ENCODE peak calls at places on chromosome 7, in ten cellular contexts. One of them, this sample, is unnamed.
A peak's percentile ranks its signal among the peaks of the same experiment; 100 is the strongest.

GRCh38 chr7:96151889-96152288 is 170.0 kb downstream of the SLC25A13 start:
- DNase-seq in Caki2: no peak
- DNase-seq in lung: no peak
- DNase-seq in HCEC 1CT: no peak
- DNase-seq in ELR: no peak
- DNase-seq in IMR-90: no peak
- DNase-seq in activated CD4-positive, alpha-beta T cell treated with anti-CD3 and anti-CD28 coated beads, Interleukin-2, amount 50 U/mL, for 24 hours: no peak
- DNase-seq in H1: no peak
- DNase-seq in NCI-H748 treated with DMSO at 0.1 percent for 48 hours: no peak
- DNase-seq in SHP77 treated with DMSO at 0.1 percent for 48 hours: no peak
- DNase-seq in this sample: no peak

GRCh38 chr7:97971120-97971989 is 18.6 kb downstream of the OCM2 start:
- DNase-seq in SHP77 treated with DMSO at 0.1 percent for 48 hours: no peak
- DNase-seq in HCEC 1CT: no peak
- DNase-seq in H1: no peak
- DNase-seq in IMR-90: peak; percentile 13
- DNase-seq in lung: peak; percentile 30
- DNase-seq in ELR: peak; percentile 26
- DNase-seq in activated CD4-positive, alpha-beta T cell treated with anti-CD3 and anti-CD28 coated beads, Interleukin-2, amount 50 U/mL, for 24 hours: peak; percentile 7
- DNase-seq in NCI-H748 treated with DMSO at 0.1 percent for 48 hours: no peak
- DNase-seq in Caki2: peak; percentile 53
- DNase-seq in this sample: no peak

GRCh38 chr7:66267249-66267648 is 62.1 kb downstream of the TPST1 start:
- DNase-seq in SHP77 treated with DMSO at 0.1 percent for 48 hours: no peak
- DNase-seq in HCEC 1CT: peak; percentile 77
- DNase-seq in H1: no peak
- DNase-seq in activated CD4-positive, alpha-beta T cell treated with anti-CD3 and anti-CD28 coated beads, Interleukin-2, amount 50 U/mL, for 24 hours: no peak
- DNase-seq in ELR: peak; percentile 25
- DNase-seq in Caki2: peak; percentile 59
- DNase-seq in NCI-H748 treated with DMSO at 0.1 percent for 48 hours: no peak
- DNase-seq in IMR-90: peak; percentile 91
- DNase-seq in lung: no peak
- DNase-seq in this sample: no peak

GRCh38 chr7:17342726-17343125 is 44.3 kb downstream of the AHR start:
- DNase-seq in H1: no peak
- DNase-seq in NCI-H748 treated with DMSO at 0.1 percent for 48 hours: no peak
- DNase-seq in IMR-90: no peak
- DNase-seq in ELR: no peak
- DNase-seq in HCEC 1CT: no peak
- DNase-seq in SHP77 treated with DMSO at 0.1 percent for 48 hours: no peak
- DNase-seq in activated CD4-positive, alpha-beta T cell treated with anti-CD3 and anti-CD28 coated beads, Interleukin-2, amount 50 U/mL, for 24 hours: no peak
- DNase-seq in lung: no peak
- DNase-seq in Caki2: no peak
- DNase-seq in this sample: no peak

GRCh38 chr7:104655592-104655991 is 327.2 kb downstream of the LHFPL3 start:
- DNase-seq in activated CD4-positive, alpha-beta T cell treated with anti-CD3 and anti-CD28 coated beads, Interleukin-2, amount 50 U/mL, for 24 hours: no peak
- DNase-seq in SHP77 treated with DMSO at 0.1 percent for 48 hours: no peak
- DNase-seq in H1: no peak
- DNase-seq in ELR: no peak
- DNase-seq in NCI-H748 treated with DMSO at 0.1 percent for 48 hours: no peak
- DNase-seq in lung: no peak
- DNase-seq in IMR-90: no peak
- DNase-seq in HCEC 1CT: no peak
- DNase-seq in Caki2: no peak
- DNase-seq in this sample: no peak

GRCh38 chr7:116097365-116098009 is 66.9 kb upstream of the TFEC start:
- DNase-seq in ELR: peak; percentile 92
- DNase-seq in activated CD4-positive, alpha-beta T cell treated with anti-CD3 and anti-CD28 coated beads, Interleukin-2, amount 50 U/mL, for 24 hours: no peak
- DNase-seq in HCEC 1CT: peak; percentile 44
- DNase-seq in H1: no peak
- DNase-seq in SHP77 treated with DMSO at 0.1 percent for 48 hours: no peak
- DNase-seq in NCI-H748 treated with DMSO at 0.1 percent for 48 hours: peak; percentile 11
- DNase-seq in IMR-90: peak; percentile 58
- DNase-seq in Caki2: peak; percentile 57
- DNase-seq in lung: no peak
- DNase-seq in this sample: peak; percentile 12

GRCh38 chr7:82778021-82778420 is 334.4 kb upstream of the CACNA2D1 start:
- DNase-seq in Caki2: no peak
- DNase-seq in IMR-90: peak; percentile 58
- DNase-seq in activated CD4-positive, alpha-beta T cell treated with anti-CD3 and anti-CD28 coated beads, Interleukin-2, amount 50 U/mL, for 24 hours: no peak
- DNase-seq in ELR: peak; percentile 54
- DNase-seq in SHP77 treated with DMSO at 0.1 percent for 48 hours: no peak
- DNase-seq in lung: no peak
- DNase-seq in H1: no peak
- DNase-seq in HCEC 1CT: peak; percentile 70
- DNase-seq in NCI-H748 treated with DMSO at 0.1 percent for 48 hours: no peak
- DNase-seq in this sample: no peak

GRCh38 chr7:78018541-78019456 is 220.2 kb downstream of the PHTF2 start:
- DNase-seq in NCI-H748 treated with DMSO at 0.1 percent for 48 hours: peak; percentile 16
- DNase-seq in IMR-90: peak; percentile 43
- DNase-seq in HCEC 1CT: peak; percentile 45
- DNase-seq in ELR: peak; percentile 42
- DNase-seq in Caki2: peak; percentile 51
- DNase-seq in lung: no peak
- DNase-seq in H1: no peak
- DNase-seq in SHP77 treated with DMSO at 0.1 percent for 48 hours: no peak
- DNase-seq in activated CD4-positive, alpha-beta T cell treated with anti-CD3 and anti-CD28 coated beads, Interleukin-2, amount 50 U/mL, for 24 hours: no peak
- DNase-seq in this sample: no peak

GRCh38 chr7:80900583-80901576 is 18.0 kb downstream of the SEMA3C start:
- DNase-seq in NCI-H748 treated with DMSO at 0.1 percent for 48 hours: no peak
- DNase-seq in Caki2: no peak
- DNase-seq in lung: no peak
- DNase-seq in HCEC 1CT: peak; percentile 76
- DNase-seq in H1: no peak
- DNase-seq in activated CD4-positive, alpha-beta T cell treated with anti-CD3 and anti-CD28 coated beads, Interleukin-2, amount 50 U/mL, for 24 hours: no peak
- DNase-seq in IMR-90: peak; percentile 74
- DNase-seq in ELR: peak; percentile 71
- DNase-seq in SHP77 treated with DMSO at 0.1 percent for 48 hours: no peak
- DNase-seq in this sample: no peak

GRCh38 chr7:409344-410281 is 110.0 kb downstream of the PDGFA start:
- DNase-seq in SHP77 treated with DMSO at 0.1 percent for 48 hours: no peak
- DNase-seq in NCI-H748 treated with DMSO at 0.1 percent for 48 hours: no peak
- DNase-seq in lung: no peak
- DNase-seq in H1: no peak
- DNase-seq in HCEC 1CT: no peak
- DNase-seq in activated CD4-positive, alpha-beta T cell treated with anti-CD3 and anti-CD28 coated beads, Interleukin-2, amount 50 U/mL, for 24 hours: no peak
- DNase-seq in ELR: no peak
- DNase-seq in Caki2: no peak
- DNase-seq in IMR-90: no peak
- DNase-seq in this sample: peak; percentile 10

GRCh38 chr7:149289856-149290255 is 27.9 kb downstream of the ZNF783 start:
- DNase-seq in NCI-H748 treated with DMSO at 0.1 percent for 48 hours: no peak
- DNase-seq in SHP77 treated with DMSO at 0.1 percent for 48 hours: no peak
- DNase-seq in ELR: no peak
- DNase-seq in activated CD4-positive, alpha-beta T cell treated with anti-CD3 and anti-CD28 coated beads, Interleukin-2, amount 50 U/mL, for 24 hours: no peak
- DNase-seq in lung: no peak
- DNase-seq in IMR-90: no peak
- DNase-seq in HCEC 1CT: no peak
- DNase-seq in H1: no peak
- DNase-seq in Caki2: no peak
- DNase-seq in this sample: no peak

GRCh38 chr7:23426876-23427275 is 43.4 kb downstream of the IGF2BP3 start:
- DNase-seq in lung: no peak
- DNase-seq in H1: no peak
- DNase-seq in SHP77 treated with DMSO at 0.1 percent for 48 hours: no peak
- DNase-seq in activated CD4-positive, alpha-beta T cell treated with anti-CD3 and anti-CD28 coated beads, Interleukin-2, amount 50 U/mL, for 24 hours: no peak
- DNase-seq in Caki2: no peak
- DNase-seq in NCI-H748 treated with DMSO at 0.1 percent for 48 hours: no peak
- DNase-seq in ELR: peak; percentile 17
- DNase-seq in HCEC 1CT: no peak
- DNase-seq in IMR-90: peak; percentile 63
- DNase-seq in this sample: no peak

GRCh38 chr7:22934473-22935065 is 79.4 kb downstream of the HYCC1 start:
- DNase-seq in SHP77 treated with DMSO at 0.1 percent for 48 hours: no peak
- DNase-seq in HCEC 1CT: peak; percentile 76
- DNase-seq in NCI-H748 treated with DMSO at 0.1 percent for 48 hours: no peak
- DNase-seq in IMR-90: peak; percentile 69
- DNase-seq in lung: no peak
- DNase-seq in Caki2: no peak
- DNase-seq in activated CD4-positive, alpha-beta T cell treated with anti-CD3 and anti-CD28 coated beads, Interleukin-2, amount 50 U/mL, for 24 hours: no peak
- DNase-seq in ELR: peak; percentile 49
- DNase-seq in H1: no peak
- DNase-seq in this sample: no peak

GRCh38 chr7:151436446-151437162 is 3.3 kb downstream of the CRYGN start:
- DNase-seq in activated CD4-positive, alpha-beta T cell treated with anti-CD3 and anti-CD28 coated beads, Interleukin-2, amount 50 U/mL, for 24 hours: no peak
- DNase-seq in SHP77 treated with DMSO at 0.1 percent for 48 hours: no peak
- DNase-seq in ELR: no peak
- DNase-seq in Caki2: no peak
- DNase-seq in HCEC 1CT: no peak
- DNase-seq in IMR-90: peak; percentile 4
- DNase-seq in lung: no peak
- DNase-seq in NCI-H748 treated with DMSO at 0.1 percent for 48 hours: no peak
- DNase-seq in H1: no peak
- DNase-seq in this sample: no peak

GRCh38 chr7:44511863-44512468 is 21.5 kb upstream of the NUDCD3 start:
- DNase-seq in SHP77 treated with DMSO at 0.1 percent for 48 hours: no peak
- DNase-seq in H1: no peak
- DNase-seq in IMR-90: no peak
- DNase-seq in NCI-H748 treated with DMSO at 0.1 percent for 48 hours: no peak
- DNase-seq in activated CD4-positive, alpha-beta T cell treated with anti-CD3 and anti-CD28 coated beads, Interleukin-2, amount 50 U/mL, for 24 hours: no peak
- DNase-seq in Caki2: no peak
- DNase-seq in ELR: no peak
- DNase-seq in lung: no peak
- DNase-seq in HCEC 1CT: no peak
- DNase-seq in this sample: no peak

GRCh38 chr7:29325508-29325907 is 130.9 kb downstream of the CHN2 start:
- DNase-seq in lung: no peak
- DNase-seq in HCEC 1CT: no peak
- DNase-seq in activated CD4-positive, alpha-beta T cell treated with anti-CD3 and anti-CD28 coated beads, Interleukin-2, amount 50 U/mL, for 24 hours: no peak
- DNase-seq in ELR: no peak
- DNase-seq in Caki2: no peak
- DNase-seq in NCI-H748 treated with DMSO at 0.1 percent for 48 hours: no peak
- DNase-seq in IMR-90: no peak
- DNase-seq in SHP77 treated with DMSO at 0.1 percent for 48 hours: no peak
- DNase-seq in H1: no peak
- DNase-seq in this sample: no peak

This sample was measured in 8988T.